ENCODE peak calls at places on chromosomes 13 and 19, in nine cellular contexts. One of them, this sample, is unnamed.

GRCh38 chr19:54248016-54248601 is 5.5 kb upstream of the LILRA6 start:
- DNase-seq in activated CD8-positive, alpha-beta memory T cell treated with anti-CD3 and anti-CD28 coated beads for 48 hours: peak
- DNase-seq in T-cell: no peak
- DNase-seq in dorsolateral prefrontal cortex: no peak
- DNase-seq in H7: no peak
- DNase-seq in activated T-helper 1 cell treated with anti-CD3 and anti-CD28 coated beads, Interleukin-2, amount 50 U/mL, for 16 hours: no peak
- DNase-seq in cardiac fibroblast: peak
- DNase-seq in GM04503: no peak
- DNase-seq in activated T-cell treated with anti-CD3 and anti-CD28 coated beads, Interleukin-2, amount 50 U/mL, for 4 hours: no peak
- DNase-seq in this sample: peak

GRCh38 chr19:7500811-7501450 is 12.1 kb upstream of the PEX11G start:
- DNase-seq in T-cell: no peak
- DNase-seq in dorsolateral prefrontal cortex: peak
- DNase-seq in activated CD8-positive, alpha-beta memory T cell treated with anti-CD3 and anti-CD28 coated beads for 48 hours: peak
- DNase-seq in H7: peak
- DNase-seq in activated T-cell treated with anti-CD3 and anti-CD28 coated beads, Interleukin-2, amount 50 U/mL, for 4 hours: no peak
- DNase-seq in activated T-helper 1 cell treated with anti-CD3 and anti-CD28 coated beads, Interleukin-2, amount 50 U/mL, for 16 hours: no peak
- DNase-seq in GM04503: no peak
- DNase-seq in cardiac fibroblast: peak
- DNase-seq in this sample: peak

GRCh38 chr19:23052349-23052748 is 49.4 kb upstream of the ZNF728 start:
- DNase-seq in cardiac fibroblast: no peak
- DNase-seq in GM04503: no peak
- DNase-seq in dorsolateral prefrontal cortex: no peak
- DNase-seq in activated T-cell treated with anti-CD3 and anti-CD28 coated beads, Interleukin-2, amount 50 U/mL, for 4 hours: no peak
- DNase-seq in T-cell: no peak
- DNase-seq in activated CD8-positive, alpha-beta memory T cell treated with anti-CD3 and anti-CD28 coated beads for 48 hours: no peak
- DNase-seq in activated T-helper 1 cell treated with anti-CD3 and anti-CD28 coated beads, Interleukin-2, amount 50 U/mL, for 16 hours: no peak
- DNase-seq in H7: no peak
- DNase-seq in this sample: no peak

GRCh38 chr13:50080158-50080855 is 65.1 kb downstream of the KCNRG start:
- DNase-seq in cardiac fibroblast: peak
- DNase-seq in H7: no peak
- DNase-seq in activated T-helper 1 cell treated with anti-CD3 and anti-CD28 coated beads, Interleukin-2, amount 50 U/mL, for 16 hours: no peak
- DNase-seq in activated CD8-positive, alpha-beta memory T cell treated with anti-CD3 and anti-CD28 coated beads for 48 hours: no peak
- DNase-seq in activated T-cell treated with anti-CD3 and anti-CD28 coated beads, Interleukin-2, amount 50 U/mL, for 4 hours: no peak
- DNase-seq in T-cell: peak
- DNase-seq in dorsolateral prefrontal cortex: peak
- DNase-seq in GM04503: no peak
- DNase-seq in this sample: peak

GRCh38 chr19:45785781-45786532 is 3.7 kb upstream of the DMPK start:
- DNase-seq in dorsolateral prefrontal cortex: no peak
- DNase-seq in activated T-cell treated with anti-CD3 and anti-CD28 coated beads, Interleukin-2, amount 50 U/mL, for 4 hours: no peak
- DNase-seq in activated CD8-positive, alpha-beta memory T cell treated with anti-CD3 and anti-CD28 coated beads for 48 hours: no peak
- DNase-seq in activated T-helper 1 cell treated with anti-CD3 and anti-CD28 coated beads, Interleukin-2, amount 50 U/mL, for 16 hours: no peak
- DNase-seq in cardiac fibroblast: no peak
- DNase-seq in GM04503: no peak
- DNase-seq in H7: peak
- DNase-seq in T-cell: no peak
- DNase-seq in this sample: no peak

GRCh38 chr13:32428581-32429072 is 697 bp upstream of the N4BP2L1 start:
- DNase-seq in activated T-cell treated with anti-CD3 and anti-CD28 coated beads, Interleukin-2, amount 50 U/mL, for 4 hours: no peak
- DNase-seq in H7: no peak
- DNase-seq in activated CD8-positive, alpha-beta memory T cell treated with anti-CD3 and anti-CD28 coated beads for 48 hours: no peak
- DNase-seq in dorsolateral prefrontal cortex: no peak
- DNase-seq in cardiac fibroblast: no peak
- DNase-seq in activated T-helper 1 cell treated with anti-CD3 and anti-CD28 coated beads, Interleukin-2, amount 50 U/mL, for 16 hours: no peak
- DNase-seq in T-cell: no peak
- DNase-seq in GM04503: no peak
- DNase-seq in this sample: peak

GRCh38 chr19:33405491-33406461 is 32.3 kb downstream of the CEBPG start:
- DNase-seq in activated T-helper 1 cell treated with anti-CD3 and anti-CD28 coated beads, Interleukin-2, amount 50 U/mL, for 16 hours: no peak
- DNase-seq in dorsolateral prefrontal cortex: no peak
- DNase-seq in cardiac fibroblast: no peak
- DNase-seq in H7: peak
- DNase-seq in GM04503: no peak
- DNase-seq in activated T-cell treated with anti-CD3 and anti-CD28 coated beads, Interleukin-2, amount 50 U/mL, for 4 hours: no peak
- DNase-seq in T-cell: no peak
- DNase-seq in activated CD8-positive, alpha-beta memory T cell treated with anti-CD3 and anti-CD28 coated beads for 48 hours: no peak
- DNase-seq in this sample: peak

GRCh38 chr19:19115954-19116353 is 22.3 kb downstream of the TMEM161A start:
- DNase-seq in GM04503: no peak
- DNase-seq in H7: peak
- DNase-seq in dorsolateral prefrontal cortex: no peak
- DNase-seq in activated T-helper 1 cell treated with anti-CD3 and anti-CD28 coated beads, Interleukin-2, amount 50 U/mL, for 16 hours: peak
- DNase-seq in activated T-cell treated with anti-CD3 and anti-CD28 coated beads, Interleukin-2, amount 50 U/mL, for 4 hours: peak
- DNase-seq in T-cell: peak
- DNase-seq in cardiac fibroblast: peak
- DNase-seq in activated CD8-positive, alpha-beta memory T cell treated with anti-CD3 and anti-CD28 coated beads for 48 hours: no peak
- DNase-seq in this sample: peak

GRCh38 chr13:94050039-94050438 is 429.4 kb downstream of the DCT start:
- DNase-seq in cardiac fibroblast: no peak
- DNase-seq in activated CD8-positive, alpha-beta memory T cell treated with anti-CD3 and anti-CD28 coated beads for 48 hours: no peak
- DNase-seq in T-cell: no peak
- DNase-seq in dorsolateral prefrontal cortex: no peak
- DNase-seq in H7: no peak
- DNase-seq in GM04503: no peak
- DNase-seq in activated T-helper 1 cell treated with anti-CD3 and anti-CD28 coated beads, Interleukin-2, amount 50 U/mL, for 16 hours: no peak
- DNase-seq in activated T-cell treated with anti-CD3 and anti-CD28 coated beads, Interleukin-2, amount 50 U/mL, for 4 hours: no peak
- DNase-seq in this sample: no peak

GRCh38 chr19:50465986-50466771 is 10.1 kb upstream of the EMC10 start:
- DNase-seq in dorsolateral prefrontal cortex: no peak
- DNase-seq in activated T-cell treated with anti-CD3 and anti-CD28 coated beads, Interleukin-2, amount 50 U/mL, for 4 hours: no peak
- DNase-seq in H7: peak
- DNase-seq in cardiac fibroblast: no peak
- DNase-seq in T-cell: no peak
- DNase-seq in GM04503: no peak
- DNase-seq in activated CD8-positive, alpha-beta memory T cell treated with anti-CD3 and anti-CD28 coated beads for 48 hours: no peak
- DNase-seq in activated T-helper 1 cell treated with anti-CD3 and anti-CD28 coated beads, Interleukin-2, amount 50 U/mL, for 16 hours: no peak
- DNase-seq in this sample: no peak

GRCh38 chr13:97395437-97396136 is 38.4 kb upstream of the RAP2A start:
- DNase-seq in GM04503: no peak
- DNase-seq in activated T-cell treated with anti-CD3 and anti-CD28 coated beads, Interleukin-2, amount 50 U/mL, for 4 hours: no peak
- DNase-seq in H7: no peak
- DNase-seq in cardiac fibroblast: peak
- DNase-seq in activated CD8-positive, alpha-beta memory T cell treated with anti-CD3 and anti-CD28 coated beads for 48 hours: no peak
- DNase-seq in T-cell: no peak
- DNase-seq in activated T-helper 1 cell treated with anti-CD3 and anti-CD28 coated beads, Interleukin-2, amount 50 U/mL, for 16 hours: no peak
- DNase-seq in dorsolateral prefrontal cortex: no peak
- DNase-seq in this sample: no peak

GRCh38 chr13:113211774-113212173 is 2.4 kb downstream of the CUL4A start:
- DNase-seq in activated T-cell treated with anti-CD3 and anti-CD28 coated beads, Interleukin-2, amount 50 U/mL, for 4 hours: no peak
- DNase-seq in activated CD8-positive, alpha-beta memory T cell treated with anti-CD3 and anti-CD28 coated beads for 48 hours: no peak
- DNase-seq in cardiac fibroblast: no peak
- DNase-seq in H7: peak
- DNase-seq in GM04503: no peak
- DNase-seq in activated T-helper 1 cell treated with anti-CD3 and anti-CD28 coated beads, Interleukin-2, amount 50 U/mL, for 16 hours: no peak
- DNase-seq in dorsolateral prefrontal cortex: no peak
- DNase-seq in T-cell: no peak
- DNase-seq in this sample: peak

GRCh38 chr19:55156202-55157063 is 1.1 kb downstream of the TNNI3 start:
- DNase-seq in activated CD8-positive, alpha-beta memory T cell treated with anti-CD3 and anti-CD28 coated beads for 48 hours: no peak
- DNase-seq in cardiac fibroblast: no peak
- DNase-seq in activated T-helper 1 cell treated with anti-CD3 and anti-CD28 coated beads, Interleukin-2, amount 50 U/mL, for 16 hours: no peak
- DNase-seq in activated T-cell treated with anti-CD3 and anti-CD28 coated beads, Interleukin-2, amount 50 U/mL, for 4 hours: no peak
- DNase-seq in H7: peak
- DNase-seq in dorsolateral prefrontal cortex: no peak
- DNase-seq in T-cell: peak
- DNase-seq in GM04503: no peak
- DNase-seq in this sample: peak

GRCh38 chr13:28568286-28568685 is 73.4 kb upstream of the FLT1 start:
- DNase-seq in activated T-helper 1 cell treated with anti-CD3 and anti-CD28 coated beads, Interleukin-2, amount 50 U/mL, for 16 hours: no peak
- DNase-seq in cardiac fibroblast: peak
- DNase-seq in activated CD8-positive, alpha-beta memory T cell treated with anti-CD3 and anti-CD28 coated beads for 48 hours: no peak
- DNase-seq in dorsolateral prefrontal cortex: peak
- DNase-seq in GM04503: no peak
- DNase-seq in T-cell: no peak
- DNase-seq in H7: no peak
- DNase-seq in activated T-cell treated with anti-CD3 and anti-CD28 coated beads, Interleukin-2, amount 50 U/mL, for 4 hours: no peak
- DNase-seq in this sample: no peak

GRCh38 chr13:61795580-61795979 is 379.9 kb upstream of the PCDH20 start:
- DNase-seq in cardiac fibroblast: peak
- DNase-seq in dorsolateral prefrontal cortex: no peak
- DNase-seq in activated CD8-positive, alpha-beta memory T cell treated with anti-CD3 and anti-CD28 coated beads for 48 hours: no peak
- DNase-seq in T-cell: no peak
- DNase-seq in activated T-cell treated with anti-CD3 and anti-CD28 coated beads, Interleukin-2, amount 50 U/mL, for 4 hours: no peak
- DNase-seq in GM04503: no peak
- DNase-seq in H7: no peak
- DNase-seq in activated T-helper 1 cell treated with anti-CD3 and anti-CD28 coated beads, Interleukin-2, amount 50 U/mL, for 16 hours: no peak
- DNase-seq in this sample: no peak

GRCh38 chr13:112032186-112032835 is 34.6 kb upstream of the SOX1 start:
- DNase-seq in H7: peak
- DNase-seq in GM04503: no peak
- DNase-seq in activated CD8-positive, alpha-beta memory T cell treated with anti-CD3 and anti-CD28 coated beads for 48 hours: no peak
- DNase-seq in cardiac fibroblast: peak
- DNase-seq in dorsolateral prefrontal cortex: no peak
- DNase-seq in activated T-helper 1 cell treated with anti-CD3 and anti-CD28 coated beads, Interleukin-2, amount 50 U/mL, for 16 hours: no peak
- DNase-seq in activated T-cell treated with anti-CD3 and anti-CD28 coated beads, Interleukin-2, amount 50 U/mL, for 4 hours: no peak
- DNase-seq in T-cell: no peak
- DNase-seq in this sample: no peak

GRCh38 chr13:99086149-99086868 is 108.4 kb upstream of the DOCK9 start:
- DNase-seq in GM04503: no peak
- DNase-seq in T-cell: peak
- DNase-seq in activated T-cell treated with anti-CD3 and anti-CD28 coated beads, Interleukin-2, amount 50 U/mL, for 4 hours: peak
- DNase-seq in activated CD8-positive, alpha-beta memory T cell treated with anti-CD3 and anti-CD28 coated beads for 48 hours: peak
- DNase-seq in activated T-helper 1 cell treated with anti-CD3 and anti-CD28 coated beads, Interleukin-2, amount 50 U/mL, for 16 hours: peak
- DNase-seq in H7: peak
- DNase-seq in cardiac fibroblast: peak
- DNase-seq in dorsolateral prefrontal cortex: no peak
- DNase-seq in this sample: peak

GRCh38 chr13:113927661-113928581 is 46.0 kb downstream of the C13orf46 start:
- DNase-seq in activated T-cell treated with anti-CD3 and anti-CD28 coated beads, Interleukin-2, amount 50 U/mL, for 4 hours: no peak
- DNase-seq in GM04503: peak
- DNase-seq in activated T-helper 1 cell treated with anti-CD3 and anti-CD28 coated beads, Interleukin-2, amount 50 U/mL, for 16 hours: no peak
- DNase-seq in H7: peak
- DNase-seq in activated CD8-positive, alpha-beta memory T cell treated with anti-CD3 and anti-CD28 coated beads for 48 hours: no peak
- DNase-seq in dorsolateral prefrontal cortex: peak
- DNase-seq in T-cell: no peak
- DNase-seq in cardiac fibroblast: peak
- DNase-seq in this sample: no peak

GRCh38 chr13:94233401-94233800 is 246.1 kb downstream of the DCT start:
- DNase-seq in GM04503: peak
- DNase-seq in T-cell: no peak
- DNase-seq in activated T-helper 1 cell treated with anti-CD3 and anti-CD28 coated beads, Interleukin-2, amount 50 U/mL, for 16 hours: no peak
- DNase-seq in activated T-cell treated with anti-CD3 and anti-CD28 coated beads, Interleukin-2, amount 50 U/mL, for 4 hours: no peak
- DNase-seq in H7: no peak
- DNase-seq in activated CD8-positive, alpha-beta memory T cell treated with anti-CD3 and anti-CD28 coated beads for 48 hours: no peak
- DNase-seq in dorsolateral prefrontal cortex: peak
- DNase-seq in cardiac fibroblast: peak
- DNase-seq in this sample: no peak

GRCh38 chr13:67383358-67383757 is 153.2 kb upstream of the PCDH9 start:
- DNase-seq in H7: no peak
- DNase-seq in activated CD8-positive, alpha-beta memory T cell treated with anti-CD3 and anti-CD28 coated beads for 48 hours: no peak
- DNase-seq in GM04503: no peak
- DNase-seq in T-cell: no peak
- DNase-seq in dorsolateral prefrontal cortex: no peak
- DNase-seq in cardiac fibroblast: peak
- DNase-seq in activated T-helper 1 cell treated with anti-CD3 and anti-CD28 coated beads, Interleukin-2, amount 50 U/mL, for 16 hours: no peak
- DNase-seq in activated T-cell treated with anti-CD3 and anti-CD28 coated beads, Interleukin-2, amount 50 U/mL, for 4 hours: no peak
- DNase-seq in this sample: no peak

GRCh38 chr13:58655086-58655485 is 1023.5 kb downstream of the PCDH17 start:
- DNase-seq in activated T-helper 1 cell treated with anti-CD3 and anti-CD28 coated beads, Interleukin-2, amount 50 U/mL, for 16 hours: no peak
- DNase-seq in activated T-cell treated with anti-CD3 and anti-CD28 coated beads, Interleukin-2, amount 50 U/mL, for 4 hours: no peak
- DNase-seq in cardiac fibroblast: no peak
- DNase-seq in GM04503: no peak
- DNase-seq in activated CD8-positive, alpha-beta memory T cell treated with anti-CD3 and anti-CD28 coated beads for 48 hours: no peak
- DNase-seq in T-cell: no peak
- DNase-seq in dorsolateral prefrontal cortex: no peak
- DNase-seq in H7: no peak
- DNase-seq in this sample: no peak

GRCh38 chr19:48746738-48747575 is at the start of gene IZUMO1:
- DNase-seq in activated T-cell treated with anti-CD3 and anti-CD28 coated beads, Interleukin-2, amount 50 U/mL, for 4 hours: no peak
- DNase-seq in dorsolateral prefrontal cortex: peak
- DNase-seq in H7: peak
- DNase-seq in GM04503: peak
- DNase-seq in activated CD8-positive, alpha-beta memory T cell treated with anti-CD3 and anti-CD28 coated beads for 48 hours: no peak
- DNase-seq in cardiac fibroblast: peak
- DNase-seq in activated T-helper 1 cell treated with anti-CD3 and anti-CD28 coated beads, Interleukin-2, amount 50 U/mL, for 16 hours: no peak
- DNase-seq in T-cell: peak
- DNase-seq in this sample: peak

GRCh38 chr19:53772943-53773342 is 51.2 kb downstream of the NLRP12 start:
- DNase-seq in activated T-cell treated with anti-CD3 and anti-CD28 coated beads, Interleukin-2, amount 50 U/mL, for 4 hours: peak
- DNase-seq in T-cell: peak
- DNase-seq in dorsolateral prefrontal cortex: peak
- DNase-seq in H7: peak
- DNase-seq in activated T-helper 1 cell treated with anti-CD3 and anti-CD28 coated beads, Interleukin-2, amount 50 U/mL, for 16 hours: no peak
- DNase-seq in activated CD8-positive, alpha-beta memory T cell treated with anti-CD3 and anti-CD28 coated beads for 48 hours: no peak
- DNase-seq in GM04503: peak
- DNase-seq in cardiac fibroblast: peak
- DNase-seq in this sample: peak

GRCh38 chr13:99322297-99323103 is 15.3 kb upstream of the GPR183 start:
- DNase-seq in cardiac fibroblast: peak
- DNase-seq in H7: no peak
- DNase-seq in activated CD8-positive, alpha-beta memory T cell treated with anti-CD3 and anti-CD28 coated beads for 48 hours: no peak
- DNase-seq in GM04503: peak
- DNase-seq in activated T-helper 1 cell treated with anti-CD3 and anti-CD28 coated beads, Interleukin-2, amount 50 U/mL, for 16 hours: no peak
- DNase-seq in dorsolateral prefrontal cortex: no peak
- DNase-seq in T-cell: peak
- DNase-seq in activated T-cell treated with anti-CD3 and anti-CD28 coated beads, Interleukin-2, amount 50 U/mL, for 4 hours: no peak
- DNase-seq in this sample: peak

GRCh38 chr13:38348890-38349289 is 761 bp upstream of the UFM1 start:
- DNase-seq in T-cell: peak
- DNase-seq in activated T-cell treated with anti-CD3 and anti-CD28 coated beads, Interleukin-2, amount 50 U/mL, for 4 hours: peak
- DNase-seq in H7: peak
- DNase-seq in activated CD8-positive, alpha-beta memory T cell treated with anti-CD3 and anti-CD28 coated beads for 48 hours: no peak
- DNase-seq in cardiac fibroblast: peak
- DNase-seq in dorsolateral prefrontal cortex: no peak
- DNase-seq in activated T-helper 1 cell treated with anti-CD3 and anti-CD28 coated beads, Interleukin-2, amount 50 U/mL, for 16 hours: no peak
- DNase-seq in GM04503: peak
- DNase-seq in this sample: peak

GRCh38 chr13:64934569-64935362 is 2295.4 kb downstream of the PCDH9 start:
- DNase-seq in H7: no peak
- DNase-seq in cardiac fibroblast: no peak
- DNase-seq in dorsolateral prefrontal cortex: no peak
- DNase-seq in T-cell: no peak
- DNase-seq in activated T-cell treated with anti-CD3 and anti-CD28 coated beads, Interleukin-2, amount 50 U/mL, for 4 hours: no peak
- DNase-seq in GM04503: no peak
- DNase-seq in activated T-helper 1 cell treated with anti-CD3 and anti-CD28 coated beads, Interleukin-2, amount 50 U/mL, for 16 hours: no peak
- DNase-seq in activated CD8-positive, alpha-beta memory T cell treated with anti-CD3 and anti-CD28 coated beads for 48 hours: no peak
- DNase-seq in this sample: no peak

GRCh38 chr13:45928196-45928595 is 76.6 kb upstream of the SIAH3 start:
- DNase-seq in H7: no peak
- DNase-seq in activated T-helper 1 cell treated with anti-CD3 and anti-CD28 coated beads, Interleukin-2, amount 50 U/mL, for 16 hours: no peak
- DNase-seq in T-cell: no peak
- DNase-seq in activated T-cell treated with anti-CD3 and anti-CD28 coated beads, Interleukin-2, amount 50 U/mL, for 4 hours: no peak
- DNase-seq in dorsolateral prefrontal cortex: no peak
- DNase-seq in cardiac fibroblast: no peak
- DNase-seq in GM04503: no peak
- DNase-seq in activated CD8-positive, alpha-beta memory T cell treated with anti-CD3 and anti-CD28 coated beads for 48 hours: no peak
- DNase-seq in this sample: no peak

GRCh38 chr19:49094505-49095482 is 9.5 kb downstream of the SNRNP70 start:
- DNase-seq in activated CD8-positive, alpha-beta memory T cell treated with anti-CD3 and anti-CD28 coated beads for 48 hours: no peak
- DNase-seq in H7: no peak
- DNase-seq in GM04503: no peak
- DNase-seq in T-cell: no peak
- DNase-seq in cardiac fibroblast: no peak
- DNase-seq in dorsolateral prefrontal cortex: peak
- DNase-seq in activated T-helper 1 cell treated with anti-CD3 and anti-CD28 coated beads, Interleukin-2, amount 50 U/mL, for 16 hours: no peak
- DNase-seq in activated T-cell treated with anti-CD3 and anti-CD28 coated beads, Interleukin-2, amount 50 U/mL, for 4 hours: no peak
- DNase-seq in this sample: no peak

GRCh38 chr13:113407103-113407530 is 43.2 kb upstream of the GRTP1 start:
- DNase-seq in cardiac fibroblast: no peak
- DNase-seq in activated CD8-positive, alpha-beta memory T cell treated with anti-CD3 and anti-CD28 coated beads for 48 hours: no peak
- DNase-seq in T-cell: no peak
- DNase-seq in GM04503: no peak
- DNase-seq in H7: peak
- DNase-seq in activated T-cell treated with anti-CD3 and anti-CD28 coated beads, Interleukin-2, amount 50 U/mL, for 4 hours: no peak
- DNase-seq in activated T-helper 1 cell treated with anti-CD3 and anti-CD28 coated beads, Interleukin-2, amount 50 U/mL, for 16 hours: no peak
- DNase-seq in dorsolateral prefrontal cortex: no peak
- DNase-seq in this sample: no peak

GRCh38 chr13:114101325-114101821 is 31.1 kb downstream of the RASA3 start:
- DNase-seq in activated T-helper 1 cell treated with anti-CD3 and anti-CD28 coated beads, Interleukin-2, amount 50 U/mL, for 16 hours: no peak
- DNase-seq in cardiac fibroblast: no peak
- DNase-seq in T-cell: no peak
- DNase-seq in activated CD8-positive, alpha-beta memory T cell treated with anti-CD3 and anti-CD28 coated beads for 48 hours: no peak
- DNase-seq in activated T-cell treated with anti-CD3 and anti-CD28 coated beads, Interleukin-2, amount 50 U/mL, for 4 hours: peak
- DNase-seq in dorsolateral prefrontal cortex: no peak
- DNase-seq in GM04503: no peak
- DNase-seq in H7: no peak
- DNase-seq in this sample: no peak

GRCh38 chr19:54464624-54465266 is 1.2 kb upstream of the LENG9 start:
- DNase-seq in activated T-cell treated with anti-CD3 and anti-CD28 coated beads, Interleukin-2, amount 50 U/mL, for 4 hours: peak
- DNase-seq in activated CD8-positive, alpha-beta memory T cell treated with anti-CD3 and anti-CD28 coated beads for 48 hours: peak
- DNase-seq in T-cell: peak
- DNase-seq in cardiac fibroblast: peak
- DNase-seq in dorsolateral prefrontal cortex: peak
- DNase-seq in GM04503: no peak
- DNase-seq in H7: peak
- DNase-seq in activated T-helper 1 cell treated with anti-CD3 and anti-CD28 coated beads, Interleukin-2, amount 50 U/mL, for 16 hours: peak
- DNase-seq in this sample: peak

This sample was measured in activated CD4-positive, alpha-beta memory T cell treated with anti-CD3 and anti-CD28 coated beads for 36 hours.